ENCODE peak calls at places on chromosome 16, in four cellular contexts. One of them, this sample, is unnamed.

GRCh38 chr16:7246578-7246977 is 86.1 kb upstream of the RBFOX1 start:
- DNase-seq in PC-3: no peak
- DNase-seq in thoracic aorta: no peak
- DNase-seq in brain microvascular endothelial cell: no peak
- DNase-seq in this sample: no peak

GRCh38 chr16:3089717-3090592 is 9.1 kb downstream of the ZSCAN10 start:
- DNase-seq in brain microvascular endothelial cell: no peak
- DNase-seq in thoracic aorta: no peak
- DNase-seq in PC-3: no peak
- DNase-seq in this sample: no peak

GRCh38 chr16:86924537-86924936 is 346.2 kb downstream of the FOXL1 start:
- DNase-seq in PC-3: peak
- DNase-seq in brain microvascular endothelial cell: peak
- DNase-seq in thoracic aorta: no peak
- DNase-seq in this sample: no peak

GRCh38 chr16:75248536-75249380 is 2.7 kb downstream of the BCAR1 start:
- DNase-seq in thoracic aorta: no peak
- DNase-seq in PC-3: no peak
- DNase-seq in brain microvascular endothelial cell: no peak
- DNase-seq in this sample: peak

GRCh38 chr16:23952128-23953041 is 116.6 kb downstream of the PRKCB start:
- DNase-seq in thoracic aorta: no peak
- DNase-seq in PC-3: no peak
- DNase-seq in brain microvascular endothelial cell: peak
- DNase-seq in this sample: peak

GRCh38 chr16:22948603-22949368 is 134.8 kb downstream of the HS3ST2 start:
- DNase-seq in brain microvascular endothelial cell: peak
- DNase-seq in thoracic aorta: peak
- DNase-seq in PC-3: peak
- DNase-seq in this sample: peak

GRCh38 chr16:14003119-14003570 is 68.0 kb upstream of the MRTFB start:
- DNase-seq in PC-3: peak
- DNase-seq in thoracic aorta: peak
- DNase-seq in brain microvascular endothelial cell: peak
- DNase-seq in this sample: peak

GRCh38 chr16:13829712-13830304 is 90.1 kb upstream of the ERCC4 start:
- DNase-seq in PC-3: no peak
- DNase-seq in thoracic aorta: no peak
- DNase-seq in brain microvascular endothelial cell: no peak
- DNase-seq in this sample: no peak

GRCh38 chr16:4323071-4323844 is 7.4 kb downstream of the GLIS2 start:
- DNase-seq in brain microvascular endothelial cell: no peak
- DNase-seq in PC-3: no peak
- DNase-seq in thoracic aorta: no peak
- DNase-seq in this sample: peak

GRCh38 chr16:50709980-50710379 is 16.6 kb downstream of the NOD2 start:
- DNase-seq in brain microvascular endothelial cell: no peak
- DNase-seq in PC-3: no peak
- DNase-seq in thoracic aorta: no peak
- DNase-seq in this sample: no peak

GRCh38 chr16:54657709-54658102 is 273.0 kb upstream of the IRX5 start:
- DNase-seq in brain microvascular endothelial cell: no peak
- DNase-seq in thoracic aorta: no peak
- DNase-seq in PC-3: no peak
- DNase-seq in this sample: no peak

DNA sequence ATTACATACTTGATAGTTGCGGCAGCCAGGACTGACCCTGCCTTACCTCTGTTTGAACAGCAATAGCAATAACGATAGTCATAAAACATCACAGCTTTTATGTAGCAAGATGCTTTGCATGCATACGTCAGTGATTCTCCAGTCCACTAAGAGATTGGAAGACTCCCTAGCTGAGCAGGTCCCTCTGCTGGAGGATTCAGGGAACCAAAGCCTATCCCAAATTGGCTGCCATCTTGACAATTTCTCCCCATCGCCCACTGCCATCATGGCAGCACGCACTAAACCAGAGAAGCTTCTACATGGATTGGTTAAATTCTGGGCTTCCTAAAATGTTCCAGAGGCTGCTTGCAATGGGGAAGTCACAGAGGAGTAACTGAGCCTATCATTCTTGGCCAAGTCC is 360.6 kb upstream of the XYLT1 start:
- DNase-seq in PC-3: no peak
- DNase-seq in thoracic aorta: no peak
- DNase-seq in brain microvascular endothelial cell: peak
- DNase-seq in this sample: no peak
- TF ChIP-seq CTCF in PC-3: no peak
- TF ChIP-seq CTCF in thoracic aorta: no peak
- TF ChIP-seq CTCF in brain microvascular endothelial cell: peak
- TF ChIP-seq CTCF in this sample: no peak

DNA sequence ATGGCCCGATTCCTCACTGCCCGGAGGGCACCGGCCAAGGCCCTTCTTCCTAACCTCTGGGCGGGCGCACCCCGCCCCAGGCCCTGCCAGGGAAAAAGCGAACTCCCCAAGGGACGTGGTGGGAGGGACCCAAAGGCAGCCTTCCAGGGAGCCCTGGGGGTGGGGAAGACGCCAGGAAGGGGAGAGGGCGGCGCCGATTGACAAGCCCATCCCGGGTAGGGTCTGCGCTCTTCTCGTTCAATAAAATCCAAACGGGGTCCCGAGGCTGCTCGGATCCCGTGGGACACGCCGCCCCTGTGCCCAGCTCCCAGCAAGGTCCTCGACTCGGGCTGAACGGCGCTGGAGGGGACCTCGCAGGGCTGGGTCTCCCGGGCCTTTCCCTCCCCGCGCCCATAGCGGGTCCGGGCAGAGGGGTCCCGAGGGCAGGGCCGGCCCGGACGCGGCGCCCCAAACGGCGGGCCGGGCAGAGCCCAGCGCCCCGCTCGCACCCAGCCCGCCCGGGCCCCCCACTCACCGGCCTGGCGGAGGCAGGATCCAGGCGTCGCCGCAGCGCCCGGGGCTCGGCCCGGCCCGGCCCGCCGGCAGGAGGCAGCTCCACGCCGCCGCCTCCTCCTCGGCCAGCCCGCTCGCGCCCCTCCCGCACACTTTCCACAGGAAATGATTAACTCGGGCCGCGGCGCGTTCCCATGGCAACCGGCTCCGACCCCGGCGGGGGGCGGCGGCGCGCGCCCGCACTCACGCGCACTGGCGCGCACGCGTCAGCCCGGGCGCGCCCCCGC is at the start of gene KIFC3:
- DNase-seq in thoracic aorta: peak
- DNase-seq in PC-3: peak
- DNase-seq in brain microvascular endothelial cell: peak
- DNase-seq in this sample: peak
- H3K27ac ChIP-seq in thoracic aorta: peak
- H3K27ac ChIP-seq in PC-3: peak
- H3K27ac ChIP-seq in brain microvascular endothelial cell: peak
- H3K27ac ChIP-seq in this sample: peak

GRCh38 chr16:26765087-26765486 is 301.6 kb upstream of the C16orf82 start:
- DNase-seq in PC-3: no peak
- DNase-seq in thoracic aorta: no peak
- DNase-seq in brain microvascular endothelial cell: no peak
- DNase-seq in this sample: no peak
- TF ChIP-seq CTCF in PC-3: peak
- TF ChIP-seq CTCF in thoracic aorta: no peak
- TF ChIP-seq CTCF in brain microvascular endothelial cell: peak
- TF ChIP-seq CTCF in this sample: peak

DNA sequence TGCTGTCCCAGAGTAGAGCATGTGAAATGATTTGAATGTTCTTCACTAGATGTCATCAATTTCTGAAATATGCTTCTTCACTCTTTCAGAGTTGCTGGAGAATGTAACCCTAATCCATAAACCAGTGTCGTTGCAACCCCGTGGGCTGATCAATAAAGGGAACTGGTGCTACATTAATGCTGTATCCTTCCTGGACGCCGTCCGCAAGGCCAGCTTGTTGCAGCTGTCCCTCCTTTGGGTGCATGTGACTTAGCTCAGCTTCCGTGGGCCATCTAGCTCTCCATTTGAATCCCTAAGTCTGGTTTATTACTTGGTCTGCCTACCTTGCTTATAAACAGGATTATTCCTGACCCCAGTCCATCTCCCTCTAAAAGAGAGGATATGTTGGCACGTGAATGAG is 58.8 kb downstream of the USP10 start:
- DNase-seq in thoracic aorta: no peak
- DNase-seq in PC-3: no peak
- DNase-seq in brain microvascular endothelial cell: no peak
- DNase-seq in this sample: no peak
- H3K27ac ChIP-seq in thoracic aorta: no peak
- H3K27ac ChIP-seq in PC-3: no peak
- H3K27ac ChIP-seq in brain microvascular endothelial cell: peak
- H3K27ac ChIP-seq in this sample: no peak

DNA sequence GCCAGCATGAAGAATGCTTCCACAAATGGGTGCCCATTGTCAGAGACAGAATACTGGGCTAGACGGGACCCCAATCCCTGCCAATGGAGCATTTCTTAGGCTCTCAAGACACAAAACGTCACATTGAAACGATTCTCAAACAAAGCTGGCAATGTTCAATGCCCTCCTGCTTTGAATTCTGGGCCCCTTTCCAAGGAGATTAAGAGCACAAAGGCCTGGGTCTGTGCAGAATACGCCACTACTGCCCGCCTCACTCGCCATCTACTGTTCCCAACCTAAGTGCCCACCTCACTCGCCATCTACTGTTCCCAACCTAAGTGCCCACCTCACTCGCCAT is 9.7 kb downstream of the CFAP20 start:
- DNase-seq in brain microvascular endothelial cell: no peak
- DNase-seq in PC-3: no peak
- DNase-seq in thoracic aorta: no peak
- DNase-seq in this sample: no peak
- TF ChIP-seq CTCF in brain microvascular endothelial cell: no peak
- TF ChIP-seq CTCF in PC-3: no peak
- TF ChIP-seq CTCF in thoracic aorta: no peak
- TF ChIP-seq CTCF in this sample: no peak

DNA sequence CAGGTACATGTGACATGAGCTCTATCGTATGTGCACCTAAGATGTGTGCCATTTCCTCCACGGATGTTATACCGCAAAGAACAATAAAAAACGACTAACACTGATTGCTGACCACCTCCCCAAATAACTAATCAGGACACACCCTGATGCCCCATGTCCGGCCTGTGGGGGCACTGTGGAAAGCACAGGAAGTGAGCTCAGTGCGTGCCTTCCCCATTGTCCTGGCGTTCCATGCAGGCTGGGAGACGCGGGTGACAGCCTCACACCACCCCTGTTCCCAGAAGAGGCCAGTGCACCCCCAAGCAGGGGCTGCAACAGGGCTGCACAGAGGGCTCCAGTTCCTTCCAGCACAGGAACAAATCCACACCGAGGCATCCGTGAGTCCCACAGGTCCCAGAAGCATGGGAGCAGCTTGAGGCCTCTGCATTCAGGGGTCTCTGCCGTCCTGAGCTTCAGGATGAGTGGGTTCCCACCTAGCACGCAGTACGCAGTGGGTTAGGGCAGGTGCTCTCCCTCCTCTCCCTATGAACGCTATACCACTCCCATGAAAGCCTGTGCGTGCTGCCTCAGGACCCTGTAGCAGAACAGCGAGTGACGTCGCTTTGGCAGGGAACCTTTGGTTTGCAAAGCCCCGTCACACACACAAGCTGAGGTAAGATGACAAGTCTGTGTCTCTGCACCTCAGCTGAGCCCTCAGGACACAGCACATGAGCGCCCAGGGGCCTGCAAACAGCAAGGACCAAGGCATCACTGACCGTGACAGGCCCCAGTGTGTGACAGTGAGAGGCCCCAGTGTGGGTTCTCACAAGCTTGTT is 117.7 kb downstream of the ZNF778 start:
- DNase-seq in PC-3: no peak
- DNase-seq in thoracic aorta: no peak
- DNase-seq in brain microvascular endothelial cell: no peak
- DNase-seq in this sample: peak
- H3K27ac ChIP-seq in PC-3: peak
- H3K27ac ChIP-seq in thoracic aorta: no peak
- H3K27ac ChIP-seq in brain microvascular endothelial cell: peak
- H3K27ac ChIP-seq in this sample: no peak

GRCh38 chr16:81885976-81886586 is 107.0 kb downstream of the PLCG2 start:
- DNase-seq in thoracic aorta: no peak
- DNase-seq in brain microvascular endothelial cell: peak
- DNase-seq in PC-3: peak
- DNase-seq in this sample: no peak
- TF ChIP-seq CTCF in thoracic aorta: no peak
- TF ChIP-seq CTCF in brain microvascular endothelial cell: peak
- TF ChIP-seq CTCF in PC-3: peak
- TF ChIP-seq CTCF in this sample: peak

GRCh38 chr16:70740919-70741778 is 55.3 kb upstream of the MTSS2 start:
- DNase-seq in thoracic aorta: no peak
- DNase-seq in brain microvascular endothelial cell: peak
- DNase-seq in PC-3: no peak
- DNase-seq in this sample: no peak

GRCh38 chr16:70741779-70742125 is 55.9 kb upstream of the MTSS2 start:
- DNase-seq in brain microvascular endothelial cell: no peak
- DNase-seq in PC-3: no peak
- DNase-seq in thoracic aorta: no peak
- DNase-seq in this sample: no peak

GRCh38 chr16:70739389-70739788 is 53.5 kb upstream of the MTSS2 start:
- DNase-seq in brain microvascular endothelial cell: no peak
- DNase-seq in thoracic aorta: no peak
- DNase-seq in PC-3: no peak
- DNase-seq in this sample: no peak

GRCh38 chr16:70738083-70738977 is 52.5 kb upstream of the MTSS2 start:
- DNase-seq in PC-3: peak
- DNase-seq in thoracic aorta: no peak
- DNase-seq in brain microvascular endothelial cell: peak
- DNase-seq in this sample: peak

GRCh38 chr16:70740174-70740918 is 54.5 kb upstream of the MTSS2 start:
- DNase-seq in thoracic aorta: no peak
- DNase-seq in brain microvascular endothelial cell: no peak
- DNase-seq in PC-3: no peak
- DNase-seq in this sample: no peak
- H3K27ac ChIP-seq in thoracic aorta: peak
- H3K27ac ChIP-seq in brain microvascular endothelial cell: peak
- H3K27ac ChIP-seq in PC-3: no peak
- H3K27ac ChIP-seq in this sample: peak

DNA sequence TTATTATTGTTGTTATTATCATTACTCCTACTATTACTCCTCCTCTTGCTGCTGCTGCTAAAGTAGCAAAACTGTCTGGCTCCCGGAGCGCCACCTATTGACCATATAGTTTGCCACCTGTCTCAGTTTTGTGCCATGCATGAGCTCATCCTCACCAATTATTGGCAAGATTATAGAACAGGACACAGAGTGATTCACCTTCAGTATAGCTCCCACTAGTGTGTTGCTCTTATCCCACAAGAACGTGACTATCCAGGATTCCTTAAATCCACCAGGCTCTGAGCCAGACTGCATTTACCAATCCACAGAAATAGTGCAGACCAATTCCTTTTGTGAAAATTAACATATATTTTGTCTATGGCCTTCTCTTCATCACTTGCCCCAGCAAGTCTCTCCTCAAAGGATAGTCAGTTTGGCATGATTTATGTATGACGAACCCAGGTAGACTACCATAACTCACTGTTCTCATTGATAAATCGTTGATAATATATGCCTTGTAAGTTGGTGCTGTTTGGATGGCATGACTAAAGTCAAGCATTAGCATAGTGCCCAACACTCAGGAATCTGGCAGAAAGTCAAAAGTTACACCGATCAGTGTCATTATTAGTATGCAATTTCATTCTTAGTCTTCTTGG is 405.5 kb upstream of the HSBP1 start:
- DNase-seq in thoracic aorta: no peak
- DNase-seq in brain microvascular endothelial cell: no peak
- DNase-seq in PC-3: no peak
- DNase-seq in this sample: no peak
- TF ChIP-seq CTCF in thoracic aorta: no peak
- TF ChIP-seq CTCF in brain microvascular endothelial cell: peak
- TF ChIP-seq CTCF in PC-3: no peak
- TF ChIP-seq CTCF in this sample: no peak